ENCODE peak calls at places on chromosome 22, in six cellular contexts. One of them, this sample, is unnamed. For H3K4me1 and H3K36me3, the result is how much of the 10 kb centered on the place peaks cover.

GRCh38 chr22:39361495-39361894 is 11.7 kb downstream of the SYNGR1 start:
- DNase-seq in CD8-positive, alpha-beta memory T cell: no peak
- DNase-seq in neuronal stem cell: no peak
- DNase-seq in effector memory CD4-positive, alpha-beta T cell: no peak
- DNase-seq in left ventricle myocardium inferior: no peak
- DNase-seq in Peyer's patch: no peak
- DNase-seq in this sample: no peak

GRCh38 chr22:19143967-19144400 is 467 bp downstream of the ESS2 start:
- DNase-seq in CD8-positive, alpha-beta memory T cell: peak
- DNase-seq in neuronal stem cell: no peak
- DNase-seq in effector memory CD4-positive, alpha-beta T cell: no peak
- DNase-seq in left ventricle myocardium inferior: no peak
- DNase-seq in Peyer's patch: no peak
- DNase-seq in this sample: no peak

GRCh38 chr22:22945195-22945594 is 57.6 kb downstream of the IGLL5 start:
- DNase-seq in CD8-positive, alpha-beta memory T cell: no peak
- DNase-seq in neuronal stem cell: no peak
- DNase-seq in effector memory CD4-positive, alpha-beta T cell: no peak
- DNase-seq in left ventricle myocardium inferior: no peak
- DNase-seq in Peyer's patch: peak
- DNase-seq in this sample: peak

GRCh38 chr22:33381531-33382406 is 323.6 kb upstream of the SYN3 start:
- DNase-seq in CD8-positive, alpha-beta memory T cell: no peak
- DNase-seq in neuronal stem cell: no peak
- DNase-seq in effector memory CD4-positive, alpha-beta T cell: no peak
- DNase-seq in left ventricle myocardium inferior: no peak
- DNase-seq in Peyer's patch: no peak
- DNase-seq in this sample: no peak

GRCh38 chr22:42338502-42338901 is 68.0 kb upstream of the TCF20 start:
- DNase-seq in CD8-positive, alpha-beta memory T cell: no peak
- DNase-seq in neuronal stem cell: no peak
- DNase-seq in effector memory CD4-positive, alpha-beta T cell: no peak
- DNase-seq in left ventricle myocardium inferior: no peak
- DNase-seq in Peyer's patch: no peak
- DNase-seq in this sample: no peak

GRCh38 chr22:31899661-31900060 is 44.7 kb upstream of the YWHAH start:
- DNase-seq in CD8-positive, alpha-beta memory T cell: no peak
- DNase-seq in neuronal stem cell: no peak
- DNase-seq in effector memory CD4-positive, alpha-beta T cell: no peak
- DNase-seq in left ventricle myocardium inferior: no peak
- DNase-seq in Peyer's patch: no peak
- DNase-seq in this sample: no peak

GRCh38 chr22:24322522-24322921 is 51.9 kb downstream of the SPECC1L start:
- DNase-seq in CD8-positive, alpha-beta memory T cell: no peak
- DNase-seq in neuronal stem cell: no peak
- DNase-seq in effector memory CD4-positive, alpha-beta T cell: no peak
- DNase-seq in left ventricle myocardium inferior: no peak
- DNase-seq in Peyer's patch: no peak
- DNase-seq in this sample: no peak

GRCh38 chr22:24441406-24442351 is 14.3 kb downstream of the ADORA2A start:
- DNase-seq in CD8-positive, alpha-beta memory T cell: no peak
- DNase-seq in neuronal stem cell: no peak
- DNase-seq in effector memory CD4-positive, alpha-beta T cell: no peak
- DNase-seq in left ventricle myocardium inferior: peak
- DNase-seq in Peyer's patch: no peak
- DNase-seq in this sample: no peak

GRCh38 chr22:23177197-23177596 is 3.1 kb upstream of the BCR start:
- DNase-seq in CD8-positive, alpha-beta memory T cell: no peak
- DNase-seq in neuronal stem cell: no peak
- DNase-seq in effector memory CD4-positive, alpha-beta T cell: no peak
- DNase-seq in left ventricle myocardium inferior: no peak
- DNase-seq in Peyer's patch: no peak
- DNase-seq in this sample: no peak

GRCh38 chr22:47325249-47325648 is 562.8 kb downstream of the TBC1D22A start:
- DNase-seq in CD8-positive, alpha-beta memory T cell: no peak
- DNase-seq in neuronal stem cell: no peak
- DNase-seq in effector memory CD4-positive, alpha-beta T cell: no peak
- DNase-seq in left ventricle myocardium inferior: no peak
- DNase-seq in Peyer's patch: no peak
- DNase-seq in this sample: no peak

GRCh38 chr22:33869946-33870345 is 50.3 kb downstream of the LARGE1 start:
- DNase-seq in CD8-positive, alpha-beta memory T cell: no peak
- DNase-seq in neuronal stem cell: no peak
- DNase-seq in effector memory CD4-positive, alpha-beta T cell: no peak
- DNase-seq in left ventricle myocardium inferior: no peak
- DNase-seq in Peyer's patch: no peak
- DNase-seq in this sample: no peak

GRCh38 chr22:49017769-49018330 is 809.8 kb downstream of the BRD1 start:
- DNase-seq in CD8-positive, alpha-beta memory T cell: no peak
- DNase-seq in neuronal stem cell: no peak
- DNase-seq in effector memory CD4-positive, alpha-beta T cell: no peak
- DNase-seq in left ventricle myocardium inferior: no peak
- DNase-seq in Peyer's patch: no peak
- DNase-seq in this sample: no peak

GRCh38 chr22:36457688-36458450 is 23.6 kb downstream of the TXN2 start:
- DNase-seq in CD8-positive, alpha-beta memory T cell: no peak
- DNase-seq in neuronal stem cell: no peak
- DNase-seq in effector memory CD4-positive, alpha-beta T cell: no peak
- DNase-seq in left ventricle myocardium inferior: peak
- DNase-seq in Peyer's patch: no peak
- DNase-seq in this sample: no peak
- H3K4me1 ChIP-seq in CD8-positive, alpha-beta memory T cell: under half
- H3K4me1 ChIP-seq in neuronal stem cell: under half
- H3K4me1 ChIP-seq in effector memory CD4-positive, alpha-beta T cell: under half
- H3K4me1 ChIP-seq in left ventricle myocardium inferior: half or more
- H3K4me1 ChIP-seq in Peyer's patch: under half
- H3K4me1 ChIP-seq in this sample: under half

DNA sequence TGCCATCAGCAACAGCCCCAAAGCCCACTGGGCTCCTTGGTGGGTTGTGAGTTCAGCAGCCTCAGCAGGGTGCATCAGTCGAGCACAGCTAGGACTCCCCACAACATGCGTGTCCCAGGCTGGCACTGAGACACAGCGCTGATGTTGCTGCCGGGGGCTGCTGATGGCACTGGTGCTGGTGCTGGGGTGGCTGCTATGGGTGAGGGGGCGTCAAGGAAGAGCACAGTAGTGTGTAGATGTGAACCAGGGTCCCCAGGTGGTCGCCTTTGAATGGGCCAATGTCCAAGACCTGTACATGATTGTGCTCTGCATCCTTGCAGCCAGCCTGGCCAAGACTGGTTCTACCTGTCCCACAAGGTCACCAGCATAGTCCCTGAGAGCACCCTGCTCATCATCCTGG is 121.3 kb upstream of the SERPIND1 start:
- DNase-seq in CD8-positive, alpha-beta memory T cell: no peak
- DNase-seq in neuronal stem cell: no peak
- DNase-seq in effector memory CD4-positive, alpha-beta T cell: no peak
- DNase-seq in left ventricle myocardium inferior: no peak
- DNase-seq in Peyer's patch: no peak
- DNase-seq in this sample: no peak
- H3K4me3 ChIP-seq in CD8-positive, alpha-beta memory T cell: no peak
- H3K4me3 ChIP-seq in neuronal stem cell: no peak
- H3K4me3 ChIP-seq in effector memory CD4-positive, alpha-beta T cell: no peak
- H3K4me3 ChIP-seq in left ventricle myocardium inferior: no peak
- H3K4me3 ChIP-seq in Peyer's patch: no peak
- H3K4me3 ChIP-seq in this sample: no peak

DNA sequence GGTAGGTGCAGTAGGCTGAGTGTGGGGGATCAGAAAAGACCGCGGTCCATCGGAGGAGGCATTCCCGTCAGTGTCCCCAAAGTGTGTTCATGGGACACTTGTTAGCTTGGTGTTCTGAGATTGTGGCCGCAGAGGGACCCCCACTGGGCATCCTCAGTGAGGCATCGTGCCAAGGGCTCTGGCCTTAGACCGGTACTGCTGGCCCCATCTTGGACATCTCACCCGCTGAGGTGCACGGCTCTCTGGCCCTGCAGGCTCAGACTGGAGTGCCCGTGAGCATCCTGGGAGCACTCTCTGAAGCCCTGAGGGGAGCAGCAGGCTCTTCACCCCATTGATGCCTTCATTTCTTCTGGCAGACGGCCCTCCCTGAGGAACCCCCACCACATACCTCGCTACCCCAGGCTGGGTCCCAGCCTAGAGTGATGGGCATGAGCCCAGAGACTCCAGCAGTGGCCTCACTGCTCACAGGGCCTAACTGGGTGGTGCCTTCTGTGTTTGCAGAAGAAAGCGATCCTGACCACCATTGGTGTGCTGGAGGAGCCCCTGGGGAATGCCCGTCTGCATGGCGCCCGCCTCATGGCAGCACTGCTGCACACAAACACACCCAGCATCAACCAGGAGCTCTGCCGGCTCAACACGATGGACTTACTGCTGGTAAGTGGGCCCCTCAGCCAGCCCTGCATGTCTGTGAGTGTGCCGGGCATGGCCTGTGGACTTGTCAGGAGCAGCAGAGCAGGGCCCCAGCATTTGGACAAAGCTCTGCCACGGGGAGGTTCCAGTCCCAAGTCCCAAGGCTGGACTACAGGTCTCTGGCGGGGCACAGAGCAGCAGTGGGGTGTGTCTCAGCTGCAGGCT is 51.6 kb downstream of the SBF1 start:
- DNase-seq in CD8-positive, alpha-beta memory T cell: no peak
- DNase-seq in neuronal stem cell: no peak
- DNase-seq in effector memory CD4-positive, alpha-beta T cell: no peak
- DNase-seq in left ventricle myocardium inferior: no peak
- DNase-seq in Peyer's patch: no peak
- DNase-seq in this sample: no peak
- H3K36me3 ChIP-seq in CD8-positive, alpha-beta memory T cell: under half
- H3K36me3 ChIP-seq in neuronal stem cell: half or more
- H3K36me3 ChIP-seq in effector memory CD4-positive, alpha-beta T cell: half or more
- H3K36me3 ChIP-seq in left ventricle myocardium inferior: half or more
- H3K36me3 ChIP-seq in Peyer's patch: under half
- H3K36me3 ChIP-seq in this sample: half or more

GRCh38 chr22:46049726-46050450 is 72.9 kb upstream of the WNT7B start:
- DNase-seq in CD8-positive, alpha-beta memory T cell: no peak
- DNase-seq in neuronal stem cell: no peak
- DNase-seq in effector memory CD4-positive, alpha-beta T cell: no peak
- DNase-seq in left ventricle myocardium inferior: peak
- DNase-seq in Peyer's patch: no peak
- DNase-seq in this sample: no peak

GRCh38 chr22:46052331-46052771 is 75.4 kb upstream of the WNT7B start:
- DNase-seq in CD8-positive, alpha-beta memory T cell: no peak
- DNase-seq in neuronal stem cell: no peak
- DNase-seq in effector memory CD4-positive, alpha-beta T cell: no peak
- DNase-seq in left ventricle myocardium inferior: peak
- DNase-seq in Peyer's patch: no peak
- DNase-seq in this sample: no peak

GRCh38 chr22:46051646-46052045 is 74.7 kb upstream of the WNT7B start:
- DNase-seq in CD8-positive, alpha-beta memory T cell: no peak
- DNase-seq in neuronal stem cell: no peak
- DNase-seq in effector memory CD4-positive, alpha-beta T cell: no peak
- DNase-seq in left ventricle myocardium inferior: peak
- DNase-seq in Peyer's patch: no peak
- DNase-seq in this sample: no peak

GRCh38 chr22:46050916-46051614 is 74.1 kb upstream of the WNT7B start:
- DNase-seq in CD8-positive, alpha-beta memory T cell: no peak
- DNase-seq in neuronal stem cell: no peak
- DNase-seq in effector memory CD4-positive, alpha-beta T cell: no peak
- DNase-seq in left ventricle myocardium inferior: peak
- DNase-seq in Peyer's patch: no peak
- DNase-seq in this sample: no peak

GRCh38 chr22:46050451-46050845 is 73.5 kb upstream of the WNT7B start:
- DNase-seq in CD8-positive, alpha-beta memory T cell: no peak
- DNase-seq in neuronal stem cell: no peak
- DNase-seq in effector memory CD4-positive, alpha-beta T cell: no peak
- DNase-seq in left ventricle myocardium inferior: no peak
- DNase-seq in Peyer's patch: no peak
- DNase-seq in this sample: no peak
- H3K4me1 ChIP-seq in CD8-positive, alpha-beta memory T cell: under half
- H3K4me1 ChIP-seq in neuronal stem cell: under half
- H3K4me1 ChIP-seq in effector memory CD4-positive, alpha-beta T cell: under half
- H3K4me1 ChIP-seq in left ventricle myocardium inferior: half or more
- H3K4me1 ChIP-seq in Peyer's patch: under half
- H3K4me1 ChIP-seq in this sample: under half

GRCh38 chr22:30802202-30803166 is 107.8 kb downstream of the OSBP2 start:
- DNase-seq in CD8-positive, alpha-beta memory T cell: no peak
- DNase-seq in neuronal stem cell: peak
- DNase-seq in effector memory CD4-positive, alpha-beta T cell: peak
- DNase-seq in left ventricle myocardium inferior: peak
- DNase-seq in Peyer's patch: peak
- DNase-seq in this sample: peak

GRCh38 chr22:30801695-30802094 is 107.0 kb downstream of the OSBP2 start:
- DNase-seq in CD8-positive, alpha-beta memory T cell: no peak
- DNase-seq in neuronal stem cell: no peak
- DNase-seq in effector memory CD4-positive, alpha-beta T cell: no peak
- DNase-seq in left ventricle myocardium inferior: no peak
- DNase-seq in Peyer's patch: no peak
- DNase-seq in this sample: no peak

GRCh38 chr22:30804626-30805025 is 110.0 kb downstream of the OSBP2 start:
- DNase-seq in CD8-positive, alpha-beta memory T cell: no peak
- DNase-seq in neuronal stem cell: no peak
- DNase-seq in effector memory CD4-positive, alpha-beta T cell: no peak
- DNase-seq in left ventricle myocardium inferior: no peak
- DNase-seq in Peyer's patch: no peak
- DNase-seq in this sample: no peak

GRCh38 chr22:30806391-30806861 is 111.8 kb downstream of the OSBP2 start:
- DNase-seq in CD8-positive, alpha-beta memory T cell: no peak
- DNase-seq in neuronal stem cell: no peak
- DNase-seq in effector memory CD4-positive, alpha-beta T cell: no peak
- DNase-seq in left ventricle myocardium inferior: no peak
- DNase-seq in Peyer's patch: no peak
- DNase-seq in this sample: no peak

GRCh38 chr22:30803679-30804078 is 109.0 kb downstream of the OSBP2 start:
- DNase-seq in CD8-positive, alpha-beta memory T cell: no peak
- DNase-seq in neuronal stem cell: no peak
- DNase-seq in effector memory CD4-positive, alpha-beta T cell: no peak
- DNase-seq in left ventricle myocardium inferior: no peak
- DNase-seq in Peyer's patch: no peak
- DNase-seq in this sample: no peak
- H3K4me3 ChIP-seq in CD8-positive, alpha-beta memory T cell: no peak
- H3K4me3 ChIP-seq in neuronal stem cell: no peak
- H3K4me3 ChIP-seq in effector memory CD4-positive, alpha-beta T cell: no peak
- H3K4me3 ChIP-seq in left ventricle myocardium inferior: no peak
- H3K4me3 ChIP-seq in Peyer's patch: no peak
- H3K4me3 ChIP-seq in this sample: no peak

DNA sequence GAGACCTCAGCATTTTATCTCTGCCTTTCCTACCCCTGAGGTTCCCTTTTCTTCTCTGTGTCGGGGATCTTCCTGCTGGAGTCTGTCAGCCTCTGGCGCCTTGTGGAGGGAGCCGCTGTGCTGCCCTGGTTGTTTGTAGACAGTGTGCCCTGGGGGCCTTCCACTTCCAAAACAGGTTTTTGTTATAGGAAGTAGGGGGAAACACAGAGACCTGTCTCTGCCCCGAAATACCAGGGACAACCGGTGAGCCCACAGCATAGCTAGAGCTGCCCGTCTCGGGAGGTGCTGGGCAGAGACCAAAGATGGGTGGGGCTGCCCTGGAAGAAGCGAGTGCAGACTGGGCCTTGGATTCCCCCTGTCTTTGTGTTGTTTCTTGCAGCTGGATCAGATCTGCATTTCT is 8.0 kb downstream of the NCAPH2 start:
- DNase-seq in CD8-positive, alpha-beta memory T cell: no peak
- DNase-seq in neuronal stem cell: no peak
- DNase-seq in effector memory CD4-positive, alpha-beta T cell: no peak
- DNase-seq in left ventricle myocardium inferior: no peak
- DNase-seq in Peyer's patch: no peak
- DNase-seq in this sample: no peak
- H3K36me3 ChIP-seq in CD8-positive, alpha-beta memory T cell: under half
- H3K36me3 ChIP-seq in neuronal stem cell: half or more
- H3K36me3 ChIP-seq in effector memory CD4-positive, alpha-beta T cell: half or more
- H3K36me3 ChIP-seq in left ventricle myocardium inferior: under half
- H3K36me3 ChIP-seq in Peyer's patch: under half
- H3K36me3 ChIP-seq in this sample: half or more

This sample was measured in HAP-1.